ENCODE peak calls at places on chromosomes 1 and 21, in ten cellular contexts. U is spleen, N is HepG2, S is stomach, X is GM12878, K is sigmoid colon, I is transverse colon, Z is GM23338, E is prostate gland, L is K562. F is an unnamed sample. For H3K4me1, the result is how much of the 10 kb centered on the place peaks cover.

GRCh38 chr1:218933526-218933925 is 240.2 kb upstream of the LYPLAL1 start:
- DNase-seq in U (no peak), N (no peak), S (no peak), X (no peak), K (no peak), I (no peak), Z (no peak), E (no peak), L (no peak), F (no peak)

GRCh38 chr1:161223805-161224694 is 622 bp upstream of the APOA2 start:
- DNase-seq in U (peak), N (peak), S (no peak), X (no peak), K (peak), I (no peak), Z (peak), E (no peak), L (peak), F (no peak)

GRCh38 chr1:172270605-172271004 is 149.9 kb upstream of the C1orf105 start:
- DNase-seq in U (no peak), N (no peak), S (no peak), X (no peak), K (no peak), I (no peak), Z (no peak), E (no peak), L (no peak), F (no peak)

GRCh38 chr1:85894651-85895050 is 186.4 kb upstream of the ZNHIT6 start:
- DNase-seq in U (no peak), N (peak), S (no peak), X (peak), K (no peak), I (no peak), Z (peak), E (no peak), L (no peak), F (no peak)

GRCh38 chr1:72892461-72892860 is 610.1 kb upstream of the NEGR1 start:
- DNase-seq in U (no peak), N (no peak), S (no peak), X (no peak), K (no peak), I (no peak), Z (no peak), E (no peak), L (no peak), F (no peak)

GRCh38 chr1:185732941-185733340 is 1.2 kb upstream of the HMCN1 start:
- DNase-seq in U (no peak), N (no peak), S (no peak), X (no peak), K (no peak), I (no peak), Z (peak), E (no peak), L (no peak), F (no peak)

GRCh38 chr1:179287946-179288345 is 5.7 kb upstream of the SOAT1 start:
- DNase-seq in U (no peak), N (no peak), S (no peak), X (no peak), K (no peak), I (no peak), Z (no peak), E (no peak), L (no peak), F (no peak)

GRCh38 chr21:17462276-17462981 is 50.4 kb upstream of the CXADR start:
- DNase-seq in U (no peak), N (peak), S (peak), X (no peak), K (no peak), I (peak), Z (no peak), E (peak), L (no peak), F (no peak)

GRCh38 chr1:77051406-77051805 is 167.8 kb downstream of the PIGK start:
- DNase-seq in U (no peak), N (no peak), S (no peak), X (no peak), K (no peak), I (no peak), Z (no peak), E (no peak), L (no peak), F (no peak)

GRCh38 chr1:203424861-203425667 is 50.5 kb upstream of the PRELP start:
- DNase-seq in U (no peak), N (no peak), S (no peak), X (no peak), K (no peak), I (no peak), Z (no peak), E (no peak), L (no peak), F (no peak)

GRCh38 chr1:223234164-223234501 is 91.1 kb upstream of the TLR5 start:
- DNase-seq in U (peak), N (no peak), S (no peak), X (no peak), K (no peak), I (no peak), Z (no peak), E (no peak), L (no peak), F (no peak)

GRCh38 chr1:11893907-11894251 is 32.3 kb downstream of the KIAA2013 start:
- DNase-seq in U (peak), N (peak), S (peak), X (no peak), K (no peak), I (peak), Z (peak), E (peak), L (peak), F (no peak)

GRCh38 chr1:224820341-224820740 is 109.1 kb upstream of the DNAH14 start:
- DNase-seq in U (no peak), N (no peak), S (no peak), X (no peak), K (no peak), I (no peak), Z (no peak), E (no peak), L (no peak), F (no peak)

GRCh38 chr1:157798211-157798610 is 21.3 kb upstream of the FCRL2 start:
- DNase-seq in U (no peak), N (no peak), S (no peak), X (no peak), K (no peak), I (no peak), Z (no peak), E (no peak), L (no peak), F (no peak)

GRCh38 chr21:44970766-44971671 is 31.2 kb downstream of the SLX9 start:
- DNase-seq in U (no peak), N (no peak), S (no peak), X (no peak), K (peak), I (no peak), Z (no peak), E (no peak), L (no peak), F (no peak)

GRCh38 chr1:41649445-41650175 is 165.1 kb upstream of the EDN2 start:
- DNase-seq in U (no peak), N (no peak), S (no peak), X (no peak), K (no peak), I (no peak), Z (no peak), E (no peak), L (no peak), F (no peak)

GRCh38 chr1:226990133-226990716 is 50.1 kb downstream of the COQ8A start:
- DNase-seq in U (peak), N (peak), S (no peak), X (no peak), K (peak), I (peak), Z (no peak), E (no peak), L (peak), F (no peak)

GRCh38 chr1:205662791-205663190 is 17.5 kb downstream of the SLC45A3 start:
- DNase-seq in U (no peak), N (no peak), S (no peak), X (no peak), K (no peak), I (no peak), Z (no peak), E (no peak), L (no peak), F (no peak)
- H3K4me1 ChIP-seq in U (half or more), N (under half), S (half or more), X (under half), K (under half), I (under half), Z (under half), E (under half), L (under half), F (under half)

GRCh38 chr1:169484107-169484506 is 1.6 kb downstream of the SLC19A2 start:
- DNase-seq in U (no peak), N (no peak), S (no peak), X (no peak), K (no peak), I (no peak), Z (peak), E (no peak), L (no peak), F (no peak)

GRCh38 chr1:169486281-169486904 is 649 bp upstream of the SLC19A2 start:
- DNase-seq in U (no peak), N (no peak), S (no peak), X (no peak), K (no peak), I (no peak), Z (no peak), E (no peak), L (no peak), F (no peak)

GRCh38 chr1:169484683-169485426 is 889 bp downstream of the SLC19A2 start:
- DNase-seq in U (no peak), N (peak), S (peak), X (no peak), K (peak), I (peak), Z (peak), E (peak), L (peak), F (peak)

GRCh38 chr1:169485427-169486280 is at the start of gene SLC19A2:
- DNase-seq in U (peak), N (peak), S (peak), X (peak), K (peak), I (peak), Z (peak), E (peak), L (peak), F (peak)

GRCh38 chr1:169483500-169483966 is 2.2 kb downstream of the SLC19A2 start:
- DNase-seq in U (no peak), N (peak), S (peak), X (no peak), K (no peak), I (no peak), Z (no peak), E (peak), L (peak), F (no peak)
- TF ChIP-seq POLR2AphosphoS5 in U (no peak), N (no peak), S (peak), X (no peak), K (peak), I (peak), Z (no peak), E (peak), L (peak), F (no peak)

DNA sequence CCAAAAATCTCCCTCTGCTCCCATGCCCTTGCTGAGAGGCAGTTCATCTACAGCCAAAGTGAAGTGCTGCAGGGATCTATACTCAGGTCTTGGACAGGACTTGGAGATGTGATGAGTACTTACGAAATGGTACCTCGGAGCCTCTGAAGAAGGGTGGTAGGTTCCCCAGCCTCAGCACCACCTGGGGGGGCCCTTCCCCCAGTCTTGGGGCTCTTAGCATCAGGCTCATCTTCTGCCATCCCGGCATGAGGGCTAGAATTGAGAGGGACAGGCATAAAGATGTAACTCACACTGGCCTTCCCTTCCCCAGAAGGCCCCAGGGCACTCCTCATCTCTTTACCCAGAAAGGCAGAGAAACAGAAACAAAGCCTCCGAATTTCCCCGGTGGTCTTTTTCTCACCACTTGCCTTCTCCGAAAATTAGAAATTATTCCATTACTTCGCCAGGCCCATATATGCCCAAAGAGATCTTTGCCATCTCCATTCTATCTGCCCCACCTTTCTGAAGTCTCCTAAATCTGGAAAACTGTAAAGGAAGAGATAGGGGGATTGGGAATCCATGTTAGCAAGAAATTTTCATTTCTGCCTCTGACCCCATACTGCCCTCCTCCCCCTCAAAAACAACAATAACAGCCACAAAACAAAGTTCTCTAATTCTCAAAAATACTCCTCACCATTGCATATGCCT is 827 bp downstream of the RFX5 start:
- DNase-seq in U (no peak), N (no peak), S (no peak), X (no peak), K (no peak), I (no peak), Z (peak), E (no peak), L (peak), F (no peak)
- H3K4me1 ChIP-seq in U (half or more), N (under half), S (under half), X (under half), K (under half), I (under half), Z (under half), E (under half), L (under half), F (under half)

GRCh38 chr1:229578168-229579100 is 19.9 kb upstream of the ABCB10 start:
- DNase-seq in U (no peak), N (no peak), S (no peak), X (no peak), K (no peak), I (no peak), Z (no peak), E (no peak), L (no peak), F (no peak)
- TF ChIP-seq POLR2AphosphoS5 in U (no peak), N (no peak), S (no peak), X (no peak), K (no peak), I (no peak), Z (no peak), E (no peak), L (no peak), F (no peak)

DNA sequence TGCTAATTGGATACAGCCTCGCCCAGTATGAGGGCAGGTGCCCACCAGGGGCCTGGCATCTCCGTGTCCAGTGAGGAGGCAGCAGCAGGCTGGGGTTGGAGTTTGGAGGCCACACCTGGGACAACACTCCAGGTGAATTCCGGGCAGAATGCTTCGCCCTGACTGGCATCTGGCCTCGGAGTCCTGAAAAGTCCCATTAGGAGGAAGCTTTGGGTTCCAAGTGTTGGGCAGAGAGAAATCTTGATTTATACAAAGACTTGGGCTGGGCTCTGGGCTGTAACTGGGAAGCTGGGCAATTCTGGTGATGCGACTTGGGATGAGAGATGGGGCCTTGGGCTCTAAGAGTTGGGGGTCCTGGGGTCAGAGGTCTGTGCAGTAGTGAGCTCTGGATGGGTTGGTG is 48.1 kb upstream of the CSF3R start:
- DNase-seq in U (peak), N (no peak), S (no peak), X (no peak), K (peak), I (no peak), Z (no peak), E (no peak), L (no peak), F (no peak)
- H3K4me1 ChIP-seq in U (under half), N (under half), S (under half), X (under half), K (under half), I (under half), Z (under half), E (under half), L (under half), F (under half)

GRCh38 chr1:173903827-173904226 is 13.3 kb downstream of the SERPINC1 start:
- DNase-seq in U (no peak), N (no peak), S (no peak), X (no peak), K (no peak), I (no peak), Z (no peak), E (no peak), L (no peak), F (no peak)
- TF ChIP-seq POLR2AphosphoS5 in U (no peak), N (no peak), S (no peak), X (no peak), K (no peak), I (no peak), Z (no peak), E (no peak), L (no peak), F (no peak)

GRCh38 chr1:152460529-152460899 is 46.5 kb upstream of the CRNN start:
- DNase-seq in U (no peak), N (no peak), S (no peak), X (no peak), K (no peak), I (no peak), Z (no peak), E (no peak), L (no peak), F (no peak)
- H3K4me1 ChIP-seq in U (under half), N (under half), S (under half), X (under half), K (under half), I (under half), Z (under half), E (under half), L (under half), F (under half)

DNA sequence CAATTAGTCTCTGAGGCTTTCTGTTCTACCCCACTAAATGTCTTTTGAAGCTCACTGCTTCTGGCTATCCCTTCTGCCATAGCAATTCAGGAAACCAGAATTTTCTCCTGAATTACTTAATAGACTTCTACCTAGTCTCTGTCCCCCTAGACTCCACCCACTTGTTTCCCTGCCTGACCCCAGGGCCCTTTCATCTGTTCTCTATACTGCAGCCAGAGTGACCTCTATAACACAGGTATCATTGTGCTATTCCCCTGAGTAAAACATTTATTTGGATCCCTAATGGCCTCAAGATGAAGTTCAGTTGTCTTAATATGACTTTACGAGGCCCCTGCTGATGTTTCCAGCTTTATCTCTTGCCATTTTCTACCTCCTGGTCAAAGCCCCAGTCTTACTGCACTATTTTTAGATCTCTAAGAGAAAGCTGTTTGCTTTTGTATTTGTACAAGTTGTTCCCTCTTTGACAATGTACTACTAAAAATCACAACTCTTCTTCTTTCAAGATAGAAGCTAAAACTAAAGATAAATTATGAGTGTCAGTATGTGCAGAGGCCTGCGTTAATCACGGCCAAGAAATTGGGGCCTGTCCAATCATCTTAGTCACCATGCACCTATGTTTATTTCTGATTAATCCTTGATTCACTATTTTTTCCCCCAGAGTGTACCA is 54.5 kb downstream of the ATP1B1 start:
- DNase-seq in U (no peak), N (peak), S (no peak), X (no peak), K (peak), I (no peak), Z (no peak), E (no peak), L (no peak), F (no peak)
- TF ChIP-seq POLR2AphosphoS5 in U (no peak), N (no peak), S (no peak), X (no peak), K (peak), I (peak), Z (no peak), E (peak), L (no peak), F (no peak)

GRCh38 chr1:190328871-190329270 is 148.8 kb downstream of the BRINP3 start:
- DNase-seq in U (no peak), N (no peak), S (no peak), X (no peak), K (no peak), I (no peak), Z (no peak), E (no peak), L (no peak), F (no peak)
- H3K4me1 ChIP-seq in U (under half), N (under half), S (under half), X (under half), K (under half), I (under half), Z (under half), E (under half), L (under half), F (under half)